ENCODE peak calls at places on chromosome 18, in four cellular contexts. One of them, this sample, is unnamed.

GRCh38 chr18:49725809-49726514 is 87.4 kb downstream of the ACAA2 start:
- DNase-seq in activated T-cell treated with anti-CD3 and anti-CD28 coated beads for 1 hour: no peak
- DNase-seq in stimulated activated naive B cell treated with anti-CD40 and anti-IgM and Interleukin-4, amounts not matched to agents 10 μg/mL and 1 μg/mL and 100 μg/mL, for 72 hours: no peak
- DNase-seq in myocyte: peak
- DNase-seq in this sample: no peak

GRCh38 chr18:70998490-70998889 is 709.6 kb downstream of the SOCS6 start:
- DNase-seq in activated T-cell treated with anti-CD3 and anti-CD28 coated beads for 1 hour: no peak
- DNase-seq in stimulated activated naive B cell treated with anti-CD40 and anti-IgM and Interleukin-4, amounts not matched to agents 10 μg/mL and 1 μg/mL and 100 μg/mL, for 72 hours: no peak
- DNase-seq in myocyte: no peak
- DNase-seq in this sample: no peak

GRCh38 chr18:35572644-35573043 is 8.9 kb upstream of the GALNT1 start:
- DNase-seq in activated T-cell treated with anti-CD3 and anti-CD28 coated beads for 1 hour: no peak
- DNase-seq in stimulated activated naive B cell treated with anti-CD40 and anti-IgM and Interleukin-4, amounts not matched to agents 10 μg/mL and 1 μg/mL and 100 μg/mL, for 72 hours: no peak
- DNase-seq in myocyte: peak
- DNase-seq in this sample: no peak

GRCh38 chr18:77061291-77061945 is 71.2 kb downstream of the MBP start:
- DNase-seq in activated T-cell treated with anti-CD3 and anti-CD28 coated beads for 1 hour: no peak
- DNase-seq in stimulated activated naive B cell treated with anti-CD40 and anti-IgM and Interleukin-4, amounts not matched to agents 10 μg/mL and 1 μg/mL and 100 μg/mL, for 72 hours: no peak
- DNase-seq in myocyte: no peak
- DNase-seq in this sample: no peak

GRCh38 chr18:79698668-79699335 is 19.2 kb downstream of the CTDP1 start:
- DNase-seq in activated T-cell treated with anti-CD3 and anti-CD28 coated beads for 1 hour: no peak
- DNase-seq in stimulated activated naive B cell treated with anti-CD40 and anti-IgM and Interleukin-4, amounts not matched to agents 10 μg/mL and 1 μg/mL and 100 μg/mL, for 72 hours: no peak
- DNase-seq in myocyte: peak
- DNase-seq in this sample: no peak

GRCh38 chr18:22914633-22915032 is 18.5 kb upstream of the RBBP8 start:
- DNase-seq in activated T-cell treated with anti-CD3 and anti-CD28 coated beads for 1 hour: no peak
- DNase-seq in stimulated activated naive B cell treated with anti-CD40 and anti-IgM and Interleukin-4, amounts not matched to agents 10 μg/mL and 1 μg/mL and 100 μg/mL, for 72 hours: no peak
- DNase-seq in myocyte: no peak
- DNase-seq in this sample: no peak

GRCh38 chr18:9577361-9577760 is 37.0 kb downstream of the PPP4R1 start:
- DNase-seq in activated T-cell treated with anti-CD3 and anti-CD28 coated beads for 1 hour: no peak
- DNase-seq in stimulated activated naive B cell treated with anti-CD40 and anti-IgM and Interleukin-4, amounts not matched to agents 10 μg/mL and 1 μg/mL and 100 μg/mL, for 72 hours: no peak
- DNase-seq in myocyte: peak
- DNase-seq in this sample: no peak

GRCh38 chr18:32919799-32920198 is 147.0 kb upstream of the KLHL14 start:
- DNase-seq in activated T-cell treated with anti-CD3 and anti-CD28 coated beads for 1 hour: no peak
- DNase-seq in stimulated activated naive B cell treated with anti-CD40 and anti-IgM and Interleukin-4, amounts not matched to agents 10 μg/mL and 1 μg/mL and 100 μg/mL, for 72 hours: peak
- DNase-seq in myocyte: peak
- DNase-seq in this sample: no peak

GRCh38 chr18:9742588-9743131 is 34.6 kb downstream of the RAB31 start:
- DNase-seq in activated T-cell treated with anti-CD3 and anti-CD28 coated beads for 1 hour: no peak
- DNase-seq in stimulated activated naive B cell treated with anti-CD40 and anti-IgM and Interleukin-4, amounts not matched to agents 10 μg/mL and 1 μg/mL and 100 μg/mL, for 72 hours: no peak
- DNase-seq in myocyte: peak
- DNase-seq in this sample: no peak

GRCh38 chr18:48459471-48459870 is 50.3 kb upstream of the ZBTB7C start:
- DNase-seq in activated T-cell treated with anti-CD3 and anti-CD28 coated beads for 1 hour: no peak
- DNase-seq in stimulated activated naive B cell treated with anti-CD40 and anti-IgM and Interleukin-4, amounts not matched to agents 10 μg/mL and 1 μg/mL and 100 μg/mL, for 72 hours: no peak
- DNase-seq in myocyte: no peak
- DNase-seq in this sample: no peak

This sample was measured in SIG-M5.